ENCODE peak calls at places on chromosomes 13 and 19, in six cellular contexts. K is heart right ventricle, A is upper lobe of right lung, U is IMR-90, W is psoas muscle, S is PC-3. R is an unnamed sample.

GRCh38 chr19:48836089-48837017 is at the start of gene HSD17B14:
- DNase-seq in S (peak), U (no peak), A (peak), K (peak), W (no peak), R (no peak)

GRCh38 chr13:95524270-95524901 is 28.1 kb upstream of the CLDN10 start:
- DNase-seq in K (no peak), U (no peak), A (no peak), W (no peak), S (peak), R (peak)

GRCh38 chr19:47210689-47211316 is 20.2 kb downstream of the BBC3 start:
- DNase-seq in S (peak), W (peak), K (peak), U (peak), A (peak), R (no peak)

GRCh38 chr19:10773969-10774368 is 56.1 kb downstream of the DNM2 start:
- DNase-seq in W (no peak), A (no peak), S (peak), K (no peak), U (no peak), R (no peak)

GRCh38 chr13:79404985-79405384 is 1.1 kb downstream of the RBM26 start:
- DNase-seq in U (no peak), K (no peak), S (no peak), W (no peak), A (no peak), R (no peak)

GRCh38 chr19:1601613-1602064 is 3.6 kb downstream of the UQCR11 start:
- DNase-seq in K (no peak), A (no peak), S (peak), W (no peak), U (no peak), R (no peak)

GRCh38 chr19:15418112-15418587 is 638 bp downstream of the AKAP8L start:
- DNase-seq in U (no peak), S (peak), K (peak), A (no peak), W (no peak), R (no peak)

GRCh38 chr19:48683349-48683748 is 10.5 kb upstream of the NTN5 start:
- DNase-seq in A (no peak), K (peak), S (no peak), W (peak), U (peak), R (no peak)

GRCh38 chr19:40763963-40764362 is 11.4 kb upstream of the MIA start:
- DNase-seq in W (no peak), A (no peak), K (no peak), S (no peak), U (no peak), R (no peak)

GRCh38 chr13:106036870-106037269 is 498.6 kb downstream of the EFNB2 start:
- DNase-seq in S (peak), W (no peak), K (no peak), A (no peak), U (no peak), R (no peak)

GRCh38 chr19:6587093-6587820 is 3.7 kb downstream of the CD70 start:
- DNase-seq in K (no peak), A (no peak), S (no peak), U (no peak), W (no peak), R (peak)

GRCh38 chr13:50910483-50910805 is 853 bp downstream of the RNASEH2B start:
- DNase-seq in W (no peak), S (peak), K (peak), A (no peak), U (peak), R (peak)

GRCh38 chr19:7650148-7650547 is 13.2 kb downstream of the STXBP2 start:
- DNase-seq in K (no peak), S (no peak), U (no peak), A (no peak), W (no peak), R (no peak)

GRCh38 chr19:7648265-7649014 is 11.5 kb downstream of the STXBP2 start:
- DNase-seq in A (no peak), K (no peak), U (no peak), S (no peak), W (no peak), R (no peak)

GRCh38 chr19:7654401-7654800 is 14.4 kb upstream of the RETN start:
- DNase-seq in K (no peak), U (peak), S (no peak), A (no peak), W (no peak), R (peak)

GRCh38 chr19:7655581-7655980 is 13.3 kb upstream of the RETN start:
- DNase-seq in U (no peak), S (no peak), A (no peak), W (no peak), K (no peak), R (no peak)

GRCh38 chr19:7652061-7652641 is 15.2 kb downstream of the STXBP2 start:
- DNase-seq in A (peak), S (peak), K (peak), U (peak), W (peak), R (peak)
- H3K27ac ChIP-seq in A (no peak), S (no peak), K (no peak), U (no peak), W (peak), R (no peak)

GRCh38 chr13:30847697-30848307 is 58.3 kb upstream of the MEDAG start:
- DNase-seq in S (no peak), U (peak), W (no peak), A (no peak), K (peak), R (no peak)
- H3K27ac ChIP-seq in S (no peak), U (peak), W (peak), A (no peak), K (no peak), R (peak)

GRCh38 chr13:45500492-45501174 is 35.9 kb downstream of the COG3 start:
- DNase-seq in W (no peak), U (peak), A (no peak), K (no peak), S (peak), R (peak)
- H3K27ac ChIP-seq in W (no peak), U (peak), A (no peak), K (no peak), S (peak), R (peak)

GRCh38 chr13:74132768-74133656 is 1.2 kb downstream of the KLF12 start:
- DNase-seq in W (peak), U (peak), S (no peak), A (peak), K (peak), R (peak)
- H3K27ac ChIP-seq in W (peak), U (peak), S (peak), A (peak), K (peak), R (no peak)

GRCh38 chr13:36817996-36818395 is 1.0 kb upstream of the RFXAP start:
- DNase-seq in S (no peak), K (no peak), W (no peak), U (no peak), A (no peak), R (no peak)

GRCh38 chr13:36819811-36820140 is 754 bp downstream of the RFXAP start:
- DNase-seq in W (no peak), U (peak), S (peak), K (peak), A (no peak), R (no peak)

GRCh38 chr13:36820222-36820621 is 1.2 kb downstream of the RFXAP start:
- DNase-seq in U (no peak), S (no peak), A (no peak), W (no peak), K (no peak), R (no peak)

GRCh38 chr13:36819064-36819810 is at the start of gene RFXAP:
- DNase-seq in K (peak), W (peak), U (peak), A (peak), S (peak), R (peak)

GRCh38 chr13:36818483-36819063 is 449 bp upstream of the RFXAP start:
- DNase-seq in S (no peak), W (no peak), U (no peak), K (no peak), A (no peak), R (peak)
- H3K27ac ChIP-seq in S (no peak), W (peak), U (no peak), K (peak), A (peak), R (no peak)